ENCODE peak calls at places on chromosomes 3 and 15, in ten cellular contexts. One of them, this sample, is unnamed.

GRCh38 chr3:107272471-107272870 is 104.8 kb upstream of the CCDC54 start:
- DNase-seq in anterior cingulate cortex: no peak
- DNase-seq in activated CD4-positive, alpha-beta memory T cell treated with anti-CD3 and anti-CD28 coated beads for 36 hours: no peak
- DNase-seq in H7: no peak
- DNase-seq in type B pancreatic cell: no peak
- DNase-seq in HS-27A: no peak
- DNase-seq in non-pigmented ciliary epithelial cell: no peak
- DNase-seq in uterus: no peak
- DNase-seq in NCI-H1436: no peak
- DNase-seq in sciatic nerve: no peak
- DNase-seq in this sample: no peak

GRCh38 chr3:56096941-56097340 is 371.3 kb downstream of the ERC2 start:
- DNase-seq in HS-27A: no peak
- DNase-seq in H7: no peak
- DNase-seq in activated CD4-positive, alpha-beta memory T cell treated with anti-CD3 and anti-CD28 coated beads for 36 hours: no peak
- DNase-seq in type B pancreatic cell: no peak
- DNase-seq in sciatic nerve: no peak
- DNase-seq in anterior cingulate cortex: no peak
- DNase-seq in NCI-H1436: no peak
- DNase-seq in non-pigmented ciliary epithelial cell: no peak
- DNase-seq in uterus: no peak
- DNase-seq in this sample: no peak

GRCh38 chr3:149806171-149806778 is 6.7 kb upstream of the RNF13 start:
- DNase-seq in non-pigmented ciliary epithelial cell: no peak
- DNase-seq in HS-27A: no peak
- DNase-seq in H7: no peak
- DNase-seq in activated CD4-positive, alpha-beta memory T cell treated with anti-CD3 and anti-CD28 coated beads for 36 hours: no peak
- DNase-seq in type B pancreatic cell: no peak
- DNase-seq in anterior cingulate cortex: no peak
- DNase-seq in uterus: no peak
- DNase-seq in NCI-H1436: no peak
- DNase-seq in sciatic nerve: no peak
- DNase-seq in this sample: no peak

GRCh38 chr15:66820474-66821258 is 118.6 kb downstream of the SMAD6 start:
- DNase-seq in NCI-H1436: no peak
- DNase-seq in H7: no peak
- DNase-seq in uterus: no peak
- DNase-seq in activated CD4-positive, alpha-beta memory T cell treated with anti-CD3 and anti-CD28 coated beads for 36 hours: no peak
- DNase-seq in HS-27A: no peak
- DNase-seq in sciatic nerve: peak; percentile 50
- DNase-seq in anterior cingulate cortex: no peak
- DNase-seq in type B pancreatic cell: no peak
- DNase-seq in non-pigmented ciliary epithelial cell: no peak
- DNase-seq in this sample: no peak

GRCh38 chr3:59895972-59896371 is 846.1 kb upstream of the CFAP20DC start:
- DNase-seq in sciatic nerve: no peak
- DNase-seq in anterior cingulate cortex: no peak
- DNase-seq in type B pancreatic cell: no peak
- DNase-seq in activated CD4-positive, alpha-beta memory T cell treated with anti-CD3 and anti-CD28 coated beads for 36 hours: no peak
- DNase-seq in H7: no peak
- DNase-seq in non-pigmented ciliary epithelial cell: no peak
- DNase-seq in HS-27A: no peak
- DNase-seq in NCI-H1436: no peak
- DNase-seq in uterus: no peak
- DNase-seq in this sample: no peak

GRCh38 chr3:123640311-123641083 is 55.6 kb upstream of the HACD2 start:
- DNase-seq in NCI-H1436: no peak
- DNase-seq in type B pancreatic cell: no peak
- DNase-seq in H7: no peak
- DNase-seq in HS-27A: no peak
- DNase-seq in uterus: no peak
- DNase-seq in anterior cingulate cortex: no peak
- DNase-seq in non-pigmented ciliary epithelial cell: no peak
- DNase-seq in activated CD4-positive, alpha-beta memory T cell treated with anti-CD3 and anti-CD28 coated beads for 36 hours: no peak
- DNase-seq in sciatic nerve: no peak
- DNase-seq in this sample: no peak

GRCh38 chr3:185724761-185725160 is 100.1 kb downstream of the IGF2BP2 start:
- DNase-seq in activated CD4-positive, alpha-beta memory T cell treated with anti-CD3 and anti-CD28 coated beads for 36 hours: no peak
- DNase-seq in uterus: no peak
- DNase-seq in NCI-H1436: no peak
- DNase-seq in HS-27A: no peak
- DNase-seq in non-pigmented ciliary epithelial cell: no peak
- DNase-seq in anterior cingulate cortex: no peak
- DNase-seq in type B pancreatic cell: no peak
- DNase-seq in H7: no peak
- DNase-seq in sciatic nerve: no peak
- DNase-seq in this sample: no peak

GRCh38 chr3:46264002-46264401 is 21.7 kb downstream of the CCR3 start:
- DNase-seq in HS-27A: no peak
- DNase-seq in activated CD4-positive, alpha-beta memory T cell treated with anti-CD3 and anti-CD28 coated beads for 36 hours: no peak
- DNase-seq in H7: peak; percentile 15
- DNase-seq in NCI-H1436: no peak
- DNase-seq in sciatic nerve: no peak
- DNase-seq in anterior cingulate cortex: no peak
- DNase-seq in type B pancreatic cell: no peak
- DNase-seq in uterus: no peak
- DNase-seq in non-pigmented ciliary epithelial cell: no peak
- DNase-seq in this sample: no peak

GRCh38 chr3:123337226-123337625 is 111.7 kb downstream of the ADCY5 start:
- DNase-seq in HS-27A: no peak
- DNase-seq in sciatic nerve: no peak
- DNase-seq in activated CD4-positive, alpha-beta memory T cell treated with anti-CD3 and anti-CD28 coated beads for 36 hours: no peak
- DNase-seq in type B pancreatic cell: no peak
- DNase-seq in H7: no peak
- DNase-seq in NCI-H1436: no peak
- DNase-seq in non-pigmented ciliary epithelial cell: no peak
- DNase-seq in uterus: no peak
- DNase-seq in anterior cingulate cortex: no peak
- DNase-seq in this sample: no peak

GRCh38 chr3:99500485-99500884 is 137.9 kb upstream of the COL8A1 start:
- DNase-seq in anterior cingulate cortex: no peak
- DNase-seq in NCI-H1436: no peak
- DNase-seq in H7: no peak
- DNase-seq in non-pigmented ciliary epithelial cell: no peak
- DNase-seq in activated CD4-positive, alpha-beta memory T cell treated with anti-CD3 and anti-CD28 coated beads for 36 hours: no peak
- DNase-seq in uterus: no peak
- DNase-seq in sciatic nerve: no peak
- DNase-seq in type B pancreatic cell: no peak
- DNase-seq in HS-27A: no peak
- DNase-seq in this sample: no peak

GRCh38 chr3:140629351-140630137 is 48.3 kb upstream of the TRIM42 start:
- DNase-seq in uterus: no peak
- DNase-seq in sciatic nerve: no peak
- DNase-seq in non-pigmented ciliary epithelial cell: peak; percentile 97
- DNase-seq in HS-27A: peak; percentile 89
- DNase-seq in type B pancreatic cell: no peak
- DNase-seq in anterior cingulate cortex: no peak
- DNase-seq in NCI-H1436: no peak
- DNase-seq in activated CD4-positive, alpha-beta memory T cell treated with anti-CD3 and anti-CD28 coated beads for 36 hours: no peak
- DNase-seq in H7: no peak
- DNase-seq in this sample: no peak

GRCh38 chr15:31483053-31483923 is 156.7 kb downstream of the KLF13 start:
- DNase-seq in H7: peak; percentile 84
- DNase-seq in uterus: no peak
- DNase-seq in anterior cingulate cortex: no peak
- DNase-seq in activated CD4-positive, alpha-beta memory T cell treated with anti-CD3 and anti-CD28 coated beads for 36 hours: peak; percentile 73
- DNase-seq in HS-27A: no peak
- DNase-seq in type B pancreatic cell: no peak
- DNase-seq in non-pigmented ciliary epithelial cell: no peak
- DNase-seq in NCI-H1436: no peak
- DNase-seq in sciatic nerve: no peak
- DNase-seq in this sample: no peak

GRCh38 chr3:47410801-47411646 is 30.2 kb downstream of the PTPN23 start:
- DNase-seq in uterus: no peak
- DNase-seq in type B pancreatic cell: no peak
- DNase-seq in anterior cingulate cortex: no peak
- DNase-seq in H7: peak; percentile 61
- DNase-seq in activated CD4-positive, alpha-beta memory T cell treated with anti-CD3 and anti-CD28 coated beads for 36 hours: no peak
- DNase-seq in sciatic nerve: no peak
- DNase-seq in HS-27A: no peak
- DNase-seq in NCI-H1436: no peak
- DNase-seq in non-pigmented ciliary epithelial cell: no peak
- DNase-seq in this sample: no peak

GRCh38 chr3:86814918-86815655 is 175.9 kb downstream of the VGLL3 start:
- DNase-seq in uterus: no peak
- DNase-seq in activated CD4-positive, alpha-beta memory T cell treated with anti-CD3 and anti-CD28 coated beads for 36 hours: no peak
- DNase-seq in non-pigmented ciliary epithelial cell: no peak
- DNase-seq in HS-27A: peak; percentile 62
- DNase-seq in NCI-H1436: no peak
- DNase-seq in H7: peak; percentile 6
- DNase-seq in sciatic nerve: no peak
- DNase-seq in type B pancreatic cell: no peak
- DNase-seq in anterior cingulate cortex: no peak
- DNase-seq in this sample: no peak

GRCh38 chr3:126053949-126054569 is 29.9 kb downstream of the SLC41A3 start:
- DNase-seq in type B pancreatic cell: no peak
- DNase-seq in NCI-H1436: no peak
- DNase-seq in H7: no peak
- DNase-seq in anterior cingulate cortex: no peak
- DNase-seq in uterus: no peak
- DNase-seq in sciatic nerve: no peak
- DNase-seq in non-pigmented ciliary epithelial cell: no peak
- DNase-seq in HS-27A: no peak
- DNase-seq in activated CD4-positive, alpha-beta memory T cell treated with anti-CD3 and anti-CD28 coated beads for 36 hours: no peak
- DNase-seq in this sample: no peak

GRCh38 chr3:105402287-105402801 is 35.6 kb downstream of the ALCAM start:
- DNase-seq in H7: no peak
- DNase-seq in anterior cingulate cortex: no peak
- DNase-seq in NCI-H1436: no peak
- DNase-seq in activated CD4-positive, alpha-beta memory T cell treated with anti-CD3 and anti-CD28 coated beads for 36 hours: no peak
- DNase-seq in uterus: no peak
- DNase-seq in non-pigmented ciliary epithelial cell: peak; percentile 67
- DNase-seq in HS-27A: peak; percentile 51
- DNase-seq in sciatic nerve: no peak
- DNase-seq in type B pancreatic cell: no peak
- DNase-seq in this sample: no peak